ENCODE peak calls at places on chromosomes 11 and 22, in five cellular contexts. One of them, this sample, is unnamed.
A peak's percentile ranks its signal among the peaks of the same experiment; 100 is the strongest.

GRCh38 chr11:72975778-72976520 is 161.7 kb downstream of the ATG16L2 start:
- DNase-seq in Right ventricle myocardium inferior: no peak
- DNase-seq in fibroblast of lung: peak; percentile 91
- DNase-seq in nephron progenitor cell: no peak
- DNase-seq in T-helper 1 cell: no peak
- DNase-seq in this sample: no peak

GRCh38 chr22:49310354-49310753 is 517.3 kb downstream of the BRD1 start:
- DNase-seq in Right ventricle myocardium inferior: no peak
- DNase-seq in fibroblast of lung: no peak
- DNase-seq in nephron progenitor cell: no peak
- DNase-seq in T-helper 1 cell: no peak
- DNase-seq in this sample: no peak

GRCh38 chr22:37115032-37115431 is 5.5 kb upstream of the TMPRSS6 start:
- DNase-seq in Right ventricle myocardium inferior: no peak
- DNase-seq in fibroblast of lung: no peak
- DNase-seq in nephron progenitor cell: no peak
- DNase-seq in T-helper 1 cell: no peak
- DNase-seq in this sample: no peak

GRCh38 chr22:46604306-46604690 is 15.9 kb upstream of the GRAMD4 start:
- DNase-seq in Right ventricle myocardium inferior: peak; percentile 71
- DNase-seq in fibroblast of lung: no peak
- DNase-seq in nephron progenitor cell: no peak
- DNase-seq in T-helper 1 cell: no peak
- DNase-seq in this sample: no peak

GRCh38 chr11:36213050-36213840 is 76.0 kb downstream of the COMMD9 start:
- DNase-seq in Right ventricle myocardium inferior: no peak
- DNase-seq in fibroblast of lung: no peak
- DNase-seq in nephron progenitor cell: no peak
- DNase-seq in T-helper 1 cell: no peak
- DNase-seq in this sample: peak; percentile 28

GRCh38 chr11:119684361-119685072 is 44.5 kb downstream of the NECTIN1 start:
- DNase-seq in Right ventricle myocardium inferior: peak; percentile 63
- DNase-seq in fibroblast of lung: peak; percentile 79
- DNase-seq in nephron progenitor cell: peak; percentile 54
- DNase-seq in T-helper 1 cell: no peak
- DNase-seq in this sample: no peak

GRCh38 chr22:20964090-20964798 is 2.8 kb upstream of the AIFM3 start:
- DNase-seq in Right ventricle myocardium inferior: no peak
- DNase-seq in fibroblast of lung: no peak
- DNase-seq in nephron progenitor cell: no peak
- DNase-seq in T-helper 1 cell: no peak
- DNase-seq in this sample: no peak

GRCh38 chr11:134332189-134332631 is 422 bp downstream of the GLB1L2 start:
- DNase-seq in Right ventricle myocardium inferior: no peak
- DNase-seq in fibroblast of lung: no peak
- DNase-seq in nephron progenitor cell: peak; percentile 47
- DNase-seq in T-helper 1 cell: no peak
- DNase-seq in this sample: no peak

GRCh38 chr11:76247091-76247490 is 40.8 kb upstream of the WNT11 start:
- DNase-seq in Right ventricle myocardium inferior: no peak
- DNase-seq in fibroblast of lung: no peak
- DNase-seq in nephron progenitor cell: no peak
- DNase-seq in T-helper 1 cell: no peak
- DNase-seq in this sample: peak; percentile 54

GRCh38 chr11:86671386-86672006 is 920 bp downstream of the ME3 start:
- DNase-seq in Right ventricle myocardium inferior: peak; percentile 88
- DNase-seq in fibroblast of lung: no peak
- DNase-seq in nephron progenitor cell: peak; percentile 51
- DNase-seq in T-helper 1 cell: no peak
- DNase-seq in this sample: peak; percentile 85

GRCh38 chr11:115241899-115242298 is 262.3 kb downstream of the CADM1 start:
- DNase-seq in Right ventricle myocardium inferior: no peak
- DNase-seq in fibroblast of lung: no peak
- DNase-seq in nephron progenitor cell: no peak
- DNase-seq in T-helper 1 cell: no peak
- DNase-seq in this sample: no peak